ENCODE peak calls at places on chromosomes 2 and 18, in four cellular contexts. T, Z, K and R are unnamed samples.
A peak's percentile ranks its signal among the peaks of the same experiment; 100 is the strongest.

GRCh38 chr2:40097691-40098376 is 318.8 kb upstream of the THUMPD2 start:
- DNase-seq in T (no peak), Z (no peak), K (no peak), R (no peak)

GRCh38 chr18:77607087-77607486 is 357.4 kb downstream of the GALR1 start:
- DNase-seq in T (no peak), Z (no peak), K (no peak), R (no peak)

GRCh38 chr2:219664958-219665357 is 37.5 kb downstream of the SLC4A3 start:
- DNase-seq in T (no peak), Z (no peak), K (no peak), R (no peak)

GRCh38 chr2:173982918-173983317 is 17.7 kb upstream of the SP3 start:
- DNase-seq in T (no peak), Z (no peak), K (no peak), R (no peak)

GRCh38 chr2:158979775-158980174 is 11.3 kb downstream of the TANC1 start:
- DNase-seq in T (no peak), Z (no peak), K (no peak), R (no peak)

GRCh38 chr2:6865346-6866238 is at the start of gene CMPK2:
- DNase-seq in T (peak; percentile 90), Z (peak; percentile 75), K (peak; percentile 89), R (peak; percentile 92)

GRCh38 chr2:131590896-131591295 is 63.2 kb downstream of the CCDC74A start:
- DNase-seq in T (no peak), Z (no peak), K (no peak), R (no peak)

GRCh38 chr18:42087876-42088275 is 132.8 kb downstream of the PIK3C3 start:
- DNase-seq in T (no peak), Z (no peak), K (no peak), R (no peak)

GRCh38 chr18:66156946-66157687 is 406.3 kb downstream of the CDH7 start:
- DNase-seq in T (no peak), Z (no peak), K (peak; percentile 7), R (no peak)

GRCh38 chr2:125427721-125428315 is 1228.1 kb upstream of the GYPC start:
- DNase-seq in T (no peak), Z (no peak), K (no peak), R (no peak)

GRCh38 chr18:31400191-31400590 is 23.6 kb downstream of the DSG4 start:
- DNase-seq in T (no peak), Z (no peak), K (no peak), R (no peak)
- H3K4me1 ChIP-seq in T (peaks cover 7% of the 10 kb centered on the region), Z (no peaks in the 10 kb centered on the region), K (no peaks in the 10 kb centered on the region), R (peaks cover 7% of the 10 kb centered on the region)

GRCh38 chr2:60446413-60447358 is 106.8 kb downstream of the BCL11A start:
- DNase-seq in T (no peak), Z (no peak), K (peak; percentile 68), R (no peak)

GRCh38 chr2:60450488-60450887 is 103.0 kb downstream of the BCL11A start:
- DNase-seq in T (no peak), Z (no peak), K (no peak), R (no peak)

GRCh38 chr2:60442608-60443007 is 110.8 kb downstream of the BCL11A start:
- DNase-seq in T (no peak), Z (no peak), K (no peak), R (no peak)

GRCh38 chr2:60445684-60446184 is 107.7 kb downstream of the BCL11A start:
- DNase-seq in T (no peak), Z (no peak), K (no peak), R (no peak)

GRCh38 chr2:60447943-60448342 is 105.5 kb downstream of the BCL11A start:
- DNase-seq in T (no peak), Z (no peak), K (no peak), R (no peak)
- H3K4me1 ChIP-seq in T (no peaks in the 10 kb centered on the region), Z (no peaks in the 10 kb centered on the region), K (peaks cover 20% of the 10 kb centered on the region), R (no peaks in the 10 kb centered on the region)

DNA sequence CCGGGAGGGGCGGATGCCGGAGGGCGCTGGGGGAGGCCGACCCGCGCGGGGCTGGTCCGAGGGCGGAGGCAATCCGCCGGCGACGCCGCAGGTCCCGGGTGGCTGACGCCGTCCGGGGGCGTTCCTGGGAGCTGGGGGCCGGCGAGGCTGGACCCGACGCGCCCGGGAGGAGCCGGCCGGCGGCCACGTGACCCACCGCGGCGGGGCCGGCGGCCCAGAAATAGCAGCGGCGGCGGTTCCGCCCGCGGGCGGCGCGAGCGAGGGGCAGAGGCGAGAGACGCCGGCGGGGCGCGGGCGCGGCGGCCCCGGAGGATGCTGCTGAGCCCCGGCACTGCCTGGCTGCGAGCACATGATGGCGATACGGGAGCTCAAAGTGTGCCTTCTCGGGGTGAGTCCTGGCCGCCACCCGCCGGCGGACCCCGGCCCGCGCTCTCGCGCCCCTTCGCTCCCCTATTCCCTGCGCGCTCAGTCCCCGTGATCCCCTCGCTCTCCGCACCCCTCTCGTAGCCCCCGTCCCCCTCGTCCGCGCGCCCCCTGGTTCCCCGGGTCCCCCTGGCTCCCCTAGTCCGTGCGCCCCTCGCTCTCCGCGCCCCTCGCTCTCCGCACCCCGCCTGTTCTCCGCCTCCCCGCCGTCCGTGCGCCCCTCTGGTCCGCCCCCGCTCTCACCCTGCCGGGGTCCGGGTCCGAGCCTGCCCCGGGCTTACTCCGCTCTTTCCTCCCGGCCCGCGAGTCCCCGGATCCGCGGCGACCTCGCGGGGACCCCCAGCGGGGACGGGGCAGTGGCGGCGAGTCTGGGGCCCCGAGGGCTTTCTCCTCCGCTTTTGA is at the start of gene RAB31:
- DNase-seq in T (peak; percentile 89), Z (no peak), K (peak; percentile 32), R (peak; percentile 92)
- H3K4me1 ChIP-seq in T (peaks cover 36% of the 10 kb centered on the region), Z (peaks cover 14% of the 10 kb centered on the region), K (peaks cover 14% of the 10 kb centered on the region), R (peaks cover 11% of the 10 kb centered on the region)

GRCh38 chr18:44689736-44690135 is 9.0 kb downstream of the SETBP1 start:
- DNase-seq in T (no peak), Z (no peak), K (no peak), R (no peak)

GRCh38 chr18:44683566-44683965 is 2.9 kb downstream of the SETBP1 start:
- DNase-seq in T (no peak), Z (no peak), K (no peak), R (no peak)

GRCh38 chr18:44685296-44685695 is 4.6 kb downstream of the SETBP1 start:
- DNase-seq in T (no peak), Z (no peak), K (no peak), R (no peak)

GRCh38 chr18:44686156-44686555 is 5.5 kb downstream of the SETBP1 start:
- DNase-seq in T (no peak), Z (no peak), K (no peak), R (no peak)

GRCh38 chr18:44687421-44687820 is 6.7 kb downstream of the SETBP1 start:
- DNase-seq in T (no peak), Z (no peak), K (no peak), R (no peak)
- H3K4me1 ChIP-seq in T (peaks cover 7% of the 10 kb centered on the region), Z (no peaks in the 10 kb centered on the region), K (peaks cover 35% of the 10 kb centered on the region), R (peaks cover 11% of the 10 kb centered on the region)

GRCh38 chr2:197442865-197443264 is 8.0 kb upstream of the SF3B1 start:
- DNase-seq in T (no peak), Z (no peak), K (no peak), R (no peak)

GRCh38 chr2:197450485-197450884 is 2.9 kb upstream of the COQ10B start:
- DNase-seq in T (peak; percentile 63), Z (no peak), K (no peak), R (peak; percentile 82)

DNA sequence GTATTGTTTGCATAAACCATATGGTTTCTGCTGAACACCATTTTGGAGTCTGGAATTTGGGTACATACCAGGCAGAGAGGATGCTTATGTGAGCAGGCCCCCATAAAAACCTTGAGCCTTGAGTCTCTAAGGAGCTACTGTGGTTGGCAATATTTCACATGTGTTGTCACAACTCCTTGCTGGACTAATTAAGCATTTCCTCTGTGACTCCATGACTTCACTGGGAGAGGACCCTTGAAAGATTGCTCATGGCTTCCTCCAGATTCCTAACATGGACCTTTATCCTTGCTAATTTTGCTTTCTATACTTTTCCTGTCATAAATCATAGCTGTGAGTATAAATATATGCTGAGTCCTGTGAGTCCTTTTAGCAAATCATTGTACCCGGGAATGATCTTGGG is 7.6 kb upstream of the COQ10B start:
- DNase-seq in T (no peak), Z (no peak), K (no peak), R (no peak)
- H3K4me1 ChIP-seq in T (peaks cover 10% of the 10 kb centered on the region), Z (no peaks in the 10 kb centered on the region), K (no peaks in the 10 kb centered on the region), R (peaks cover 7% of the 10 kb centered on the region)

DNA sequence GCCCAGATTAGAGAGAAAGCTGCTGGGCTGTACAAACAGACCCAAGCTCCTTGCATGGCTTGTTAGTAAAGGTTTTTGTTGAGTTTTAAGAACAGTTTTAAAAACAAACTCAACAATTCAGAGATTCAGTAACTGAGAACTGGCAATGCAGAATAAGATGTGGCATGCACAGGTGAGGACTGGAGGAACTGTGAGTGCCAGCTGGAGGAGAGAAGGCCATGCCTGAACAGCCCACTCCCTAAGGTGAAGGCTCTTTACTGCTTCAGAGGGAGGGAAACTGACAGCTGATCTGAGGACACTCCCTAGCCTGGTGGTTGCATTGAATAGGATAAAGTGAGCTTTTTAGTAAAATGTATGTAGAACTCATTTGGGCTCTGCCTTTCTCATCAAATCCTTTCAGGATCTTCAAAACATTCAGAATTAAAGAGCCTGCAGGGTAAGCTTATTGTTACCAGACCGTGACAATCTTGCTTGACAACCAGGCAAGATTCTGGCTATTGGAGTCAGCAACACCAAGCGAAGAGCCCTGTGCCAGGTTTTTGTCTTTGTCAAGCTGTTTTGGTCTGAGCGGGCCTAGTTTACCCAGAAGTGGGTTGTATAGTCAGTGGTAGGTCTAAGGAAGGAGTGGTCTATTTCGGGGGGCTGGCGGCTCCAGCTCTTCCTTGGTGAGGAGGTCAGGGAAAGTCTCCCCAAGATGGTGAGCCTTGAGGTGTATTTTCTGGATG is 63.2 kb upstream of the IGFBP5 start:
- DNase-seq in T (no peak), Z (no peak), K (no peak), R (no peak)
- H3K4me1 ChIP-seq in T (peaks cover 11% of the 10 kb centered on the region), Z (no peaks in the 10 kb centered on the region), K (no peaks in the 10 kb centered on the region), R (no peaks in the 10 kb centered on the region)

GRCh38 chr2:42045956-42046748 is 1.7 kb upstream of the PKDCC start:
- DNase-seq in T (no peak), Z (no peak), K (no peak), R (no peak)

GRCh38 chr2:42045389-42045788 is 2.4 kb upstream of the PKDCC start:
- DNase-seq in T (no peak), Z (no peak), K (no peak), R (no peak)

GRCh38 chr2:42042956-42043355 is 4.9 kb upstream of the PKDCC start:
- DNase-seq in T (no peak), Z (no peak), K (no peak), R (no peak)

GRCh38 chr2:42044939-42045338 is 2.9 kb upstream of the PKDCC start:
- DNase-seq in T (no peak), Z (no peak), K (no peak), R (no peak)

DNA sequence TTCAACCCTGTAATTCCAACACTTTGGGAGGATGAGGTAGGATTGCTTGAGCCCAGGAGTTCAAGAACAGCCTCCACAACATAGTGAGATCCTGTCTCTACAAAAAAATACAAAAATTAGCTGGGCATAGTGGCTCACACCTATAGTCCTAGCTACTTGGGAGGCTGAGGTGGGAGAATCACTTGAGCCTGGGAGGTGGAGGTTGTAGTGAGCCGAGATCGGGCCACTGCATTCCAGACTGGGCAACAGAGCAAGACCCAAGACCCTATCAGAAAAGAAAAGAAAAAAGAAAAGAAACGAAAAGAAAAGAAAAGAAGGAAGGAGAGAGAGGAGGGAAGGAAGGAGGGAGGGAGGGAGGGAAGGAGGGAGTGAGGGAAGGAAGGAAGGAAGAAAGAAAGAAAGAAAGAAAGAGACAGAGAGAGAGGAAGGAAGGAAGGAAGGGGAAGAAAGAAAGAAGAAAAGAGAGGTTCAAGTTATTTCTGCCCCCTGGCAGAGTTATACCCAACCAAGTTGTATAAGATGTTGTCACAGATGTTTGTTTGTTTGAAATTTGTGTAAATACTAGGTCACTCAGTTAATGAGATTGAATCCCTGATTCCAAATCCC is 3.9 kb upstream of the PKDCC start:
- DNase-seq in T (no peak), Z (no peak), K (no peak), R (no peak)
- H3K4me1 ChIP-seq in T (peaks cover 12% of the 10 kb centered on the region), Z (peaks cover 5% of the 10 kb centered on the region), K (no peaks in the 10 kb centered on the region), R (peaks cover 7% of the 10 kb centered on the region)